ENCODE peak calls at places on chromosomes 12 and 14, in seven cellular contexts. D is GM18507; U is astrocyte of the spinal cord; N is adrenal gland; P is T-cell; I is effector memory CD8-positive, alpha-beta T cell; G is activated gamma-delta T cell treated with Interleukin-2 at 50 U/mL for 16 hours. Y is an unnamed sample.

GRCh38 chr14:103108749-103109207 is 14.3 kb downstream of the EXOC3L4 start:
- DNase-seq in U (no peak), N (peak), I (no peak), G (no peak), D (no peak), P (no peak), Y (no peak)

GRCh38 chr12:56661979-56662638 is 16.3 kb upstream of the ATP5F1B start:
- DNase-seq in U (no peak), G (no peak), I (no peak), P (no peak), N (no peak), D (no peak), Y (no peak)

GRCh38 chr12:56933826-56934625 is at the start of gene SDR9C7:
- DNase-seq in U (no peak), D (no peak), P (no peak), N (no peak), I (no peak), G (no peak), Y (peak)

GRCh38 chr14:63345826-63346225 is 27.1 kb upstream of the GPHB5 start:
- DNase-seq in D (no peak), P (no peak), I (no peak), U (no peak), N (no peak), G (no peak), Y (no peak)

GRCh38 chr12:3035171-3035570 is 42.0 kb upstream of the TSPAN9 start:
- DNase-seq in I (no peak), N (no peak), P (no peak), D (no peak), G (no peak), U (no peak), Y (peak)

GRCh38 chr14:32635103-32635719 is 303.5 kb upstream of the NPAS3 start:
- DNase-seq in N (no peak), D (no peak), U (peak), I (no peak), G (no peak), P (no peak), Y (no peak)

GRCh38 chr12:6171409-6172015 is 28.7 kb upstream of the CD9 start:
- DNase-seq in P (no peak), U (no peak), N (peak), G (no peak), D (no peak), I (no peak), Y (no peak)

GRCh38 chr12:3135522-3136461 is 58.6 kb downstream of the TSPAN9 start:
- DNase-seq in P (no peak), G (peak), N (peak), D (peak), U (peak), I (peak), Y (peak)

GRCh38 chr12:44616385-44616784 is 259.7 kb downstream of the NELL2 start:
- DNase-seq in D (no peak), G (no peak), P (no peak), N (no peak), I (no peak), U (peak), Y (no peak)

GRCh38 chr12:52798671-52799497 is 3.0 kb upstream of the KRT3 start:
- DNase-seq in U (no peak), I (no peak), G (no peak), N (no peak), P (no peak), D (no peak), Y (peak)

GRCh38 chr14:88281447-88281846 is 41.6 kb downstream of the KCNK10 start:
- DNase-seq in G (no peak), I (no peak), U (no peak), P (no peak), D (no peak), N (no peak), Y (no peak)

GRCh38 chr14:68547305-68548193 is 245.3 kb downstream of the ZFP36L1 start:
- DNase-seq in P (no peak), N (peak), G (no peak), D (no peak), U (peak), I (no peak), Y (peak)

GRCh38 chr12:26783133-26783531 is 49.9 kb downstream of the ITPR2 start:
- DNase-seq in U (no peak), G (no peak), D (no peak), I (no peak), P (no peak), N (peak), Y (no peak)

GRCh38 chr14:97298331-97298730 is 501.1 kb downstream of the VRK1 start:
- DNase-seq in D (no peak), P (no peak), I (no peak), G (no peak), U (no peak), N (no peak), Y (no peak)

GRCh38 chr12:97493729-97494128 is 31.1 kb downstream of the RMST start:
- DNase-seq in N (no peak), P (no peak), D (no peak), G (no peak), U (no peak), I (no peak), Y (no peak)

GRCh38 chr12:20369164-20370000 is 1.0 kb downstream of the PDE3A start:
- DNase-seq in U (peak), G (no peak), P (no peak), N (peak), D (no peak), I (no peak), Y (peak)

GRCh38 chr12:9378430-9378835 is 170.2 kb upstream of the PZP start:
- DNase-seq in P (no peak), G (no peak), N (no peak), I (no peak), U (no peak), D (no peak), Y (peak)

GRCh38 chr12:52402873-52403510 is 3.1 kb downstream of the KRT82 start:
- DNase-seq in I (no peak), U (no peak), G (no peak), N (no peak), P (no peak), D (no peak), Y (no peak)

GRCh38 chr12:9951026-9951652 is 19.0 kb upstream of the CLEC2A start:
- DNase-seq in I (peak), D (no peak), P (peak), N (no peak), U (no peak), G (peak), Y (no peak)

GRCh38 chr14:21997300-21997699 is 323.7 kb upstream of the OR4E1 start:
- DNase-seq in I (peak), P (peak), D (no peak), U (no peak), N (peak), G (no peak), Y (peak)

GRCh38 chr14:23061995-23062394 is 4.7 kb upstream of the CDH24 start:
- DNase-seq in U (peak), D (no peak), G (no peak), P (no peak), I (no peak), N (peak), Y (peak)

GRCh38 chr12:58443273-58443980 is 476.9 kb downstream of the LRIG3 start:
- DNase-seq in I (no peak), D (no peak), U (no peak), G (no peak), N (peak), P (no peak), Y (no peak)

GRCh38 chr12:52074006-52074405 is 4.2 kb downstream of the ATG101 start:
- DNase-seq in G (no peak), P (no peak), N (no peak), I (no peak), D (no peak), U (peak), Y (no peak)

GRCh38 chr14:103057372-103058208 is at the start of gene CDC42BPB:
- DNase-seq in G (peak), N (peak), P (peak), I (peak), D (peak), U (peak), Y (peak)

GRCh38 chr12:116463366-116463765 is 95.8 kb upstream of the MAP1LC3B2 start:
- DNase-seq in I (no peak), P (no peak), D (no peak), U (no peak), N (no peak), G (no peak), Y (no peak)

GRCh38 chr12:124555168-124555928 is 12.1 kb downstream of the NCOR2 start:
- DNase-seq in U (no peak), G (no peak), P (no peak), D (no peak), N (no peak), I (no peak), Y (no peak)

GRCh38 chr14:37869633-37870032 is 274.2 kb downstream of the TTC6 start:
- DNase-seq in N (no peak), U (no peak), I (no peak), P (no peak), G (no peak), D (no peak), Y (no peak)

GRCh38 chr12:121800694-121801600 is 2.9 kb upstream of the SETD1B start:
- DNase-seq in U (peak), G (peak), P (peak), I (peak), N (peak), D (no peak), Y (peak)

GRCh38 chr12:4664111-4664510 is 15.2 kb downstream of the NDUFA9 start:
- DNase-seq in I (no peak), G (no peak), P (no peak), U (peak), N (no peak), D (no peak), Y (no peak)

GRCh38 chr14:24986206-24986893 is 63.6 kb downstream of the STXBP6 start:
- DNase-seq in N (no peak), P (no peak), I (no peak), D (no peak), G (no peak), U (peak), Y (no peak)

GRCh38 chr12:44015333-44015941 is 179.6 kb downstream of the TMEM117 start:
- DNase-seq in D (peak), P (no peak), N (no peak), I (no peak), U (peak), G (no peak), Y (no peak)

GRCh38 chr14:93830753-93831461 is 42.6 kb upstream of the PRIMA1 start:
- DNase-seq in I (no peak), P (no peak), N (no peak), D (no peak), G (no peak), U (no peak), Y (peak)

GRCh38 chr12:47729233-47729632 is 3.9 kb upstream of the ENDOU start:
- DNase-seq in U (peak), I (no peak), N (no peak), P (no peak), G (no peak), D (no peak), Y (peak)

GRCh38 chr14:57875296-57875695 is 9.4 kb upstream of the SLC35F4 start:
- DNase-seq in P (no peak), I (no peak), U (no peak), G (no peak), D (no peak), N (no peak), Y (no peak)

GRCh38 chr12:91381309-91381804 is 198.7 kb upstream of the DCN start:
- DNase-seq in I (no peak), D (no peak), G (no peak), U (peak), N (peak), P (no peak), Y (peak)

GRCh38 chr14:58981840-58982239 is 206.6 kb upstream of the DAAM1 start:
- DNase-seq in D (no peak), N (no peak), U (no peak), P (no peak), G (no peak), I (no peak), Y (no peak)